ENCODE peak calls at places on chromosomes 6 and 20, in four cellular contexts. Q is H1, C is HepG2, T is K562. D is an unnamed sample.

GRCh38 chr6:35017461-35018183 is 123.5 kb downstream of the TCP11 start:
- DNase-seq in C (no peak), Q (no peak), T (no peak), D (no peak)

GRCh38 chr20:50713677-50714101 is 17.7 kb upstream of the PARD6B start:
- DNase-seq in T (no peak), C (no peak), Q (peak), D (no peak)

GRCh38 chr20:38969708-38970107 is 7.6 kb downstream of the DHX35 start:
- DNase-seq in C (peak), T (peak), Q (no peak), D (no peak)

GRCh38 chr6:166456360-166457156 is 73.8 kb upstream of the MPC1 start:
- DNase-seq in T (no peak), Q (no peak), C (no peak), D (no peak)

GRCh38 chr20:24321939-24322338 is 147.5 kb upstream of the SYNDIG1 start:
- DNase-seq in T (no peak), Q (no peak), C (no peak), D (no peak)

GRCh38 chr20:32396656-32397160 is 38.6 kb downstream of the ASXL1 start:
- DNase-seq in Q (no peak), T (no peak), C (no peak), D (no peak)

GRCh38 chr20:49561256-49561655 is 6.7 kb downstream of the PTGIS start:
- DNase-seq in Q (no peak), T (no peak), C (no peak), D (no peak)

GRCh38 chr6:116156405-116157326 is 30.7 kb upstream of the COL10A1 start:
- DNase-seq in Q (no peak), C (no peak), T (peak), D (no peak)

GRCh38 chr6:147970970-147971369 is 371.7 kb upstream of the SASH1 start:
- DNase-seq in T (no peak), C (peak), Q (no peak), D (no peak)

GRCh38 chr20:54132612-54133433 is 41.0 kb downstream of the CYP24A1 start:
- DNase-seq in C (peak), Q (no peak), T (no peak), D (no peak)

GRCh38 chr6:124066995-124067552 is 263.4 kb downstream of the NKAIN2 start:
- DNase-seq in Q (no peak), C (no peak), T (no peak), D (no peak)

GRCh38 chr6:166286831-166287271 is 21.3 kb downstream of the PRR18 start:
- DNase-seq in Q (no peak), T (no peak), C (no peak), D (no peak)

GRCh38 chr6:137749595-137750215 is 117.4 kb upstream of the TNFAIP3 start:
- DNase-seq in C (no peak), Q (no peak), T (no peak), D (no peak)

GRCh38 chr20:48956052-48956451 is 34.5 kb downstream of the ARFGEF2 start:
- DNase-seq in T (no peak), Q (no peak), C (no peak), D (no peak)

GRCh38 chr20:23832775-23833508 is 6.4 kb upstream of the CST2 start:
- DNase-seq in Q (no peak), T (no peak), C (no peak), D (no peak)

GRCh38 chr6:151389640-151390275 is 1.6 kb downstream of the ZBTB2 start:
- DNase-seq in Q (no peak), C (peak), T (peak), D (no peak)

GRCh38 chr6:91705646-91706045 is 1118.8 kb upstream of the MAP3K7 start:
- DNase-seq in Q (no peak), T (no peak), C (no peak), D (no peak)

GRCh38 chr6:167426620-167427019 is 101.7 kb downstream of the TTLL2 start:
- DNase-seq in C (no peak), Q (no peak), T (no peak), D (no peak)

GRCh38 chr6:159693894-159694545 is 979 bp upstream of the SOD2 start:
- DNase-seq in T (peak), C (peak), Q (no peak), D (no peak)
- TF ChIP-seq TAF1 in T (no peak), C (no peak), Q (no peak), D (no peak)

DNA sequence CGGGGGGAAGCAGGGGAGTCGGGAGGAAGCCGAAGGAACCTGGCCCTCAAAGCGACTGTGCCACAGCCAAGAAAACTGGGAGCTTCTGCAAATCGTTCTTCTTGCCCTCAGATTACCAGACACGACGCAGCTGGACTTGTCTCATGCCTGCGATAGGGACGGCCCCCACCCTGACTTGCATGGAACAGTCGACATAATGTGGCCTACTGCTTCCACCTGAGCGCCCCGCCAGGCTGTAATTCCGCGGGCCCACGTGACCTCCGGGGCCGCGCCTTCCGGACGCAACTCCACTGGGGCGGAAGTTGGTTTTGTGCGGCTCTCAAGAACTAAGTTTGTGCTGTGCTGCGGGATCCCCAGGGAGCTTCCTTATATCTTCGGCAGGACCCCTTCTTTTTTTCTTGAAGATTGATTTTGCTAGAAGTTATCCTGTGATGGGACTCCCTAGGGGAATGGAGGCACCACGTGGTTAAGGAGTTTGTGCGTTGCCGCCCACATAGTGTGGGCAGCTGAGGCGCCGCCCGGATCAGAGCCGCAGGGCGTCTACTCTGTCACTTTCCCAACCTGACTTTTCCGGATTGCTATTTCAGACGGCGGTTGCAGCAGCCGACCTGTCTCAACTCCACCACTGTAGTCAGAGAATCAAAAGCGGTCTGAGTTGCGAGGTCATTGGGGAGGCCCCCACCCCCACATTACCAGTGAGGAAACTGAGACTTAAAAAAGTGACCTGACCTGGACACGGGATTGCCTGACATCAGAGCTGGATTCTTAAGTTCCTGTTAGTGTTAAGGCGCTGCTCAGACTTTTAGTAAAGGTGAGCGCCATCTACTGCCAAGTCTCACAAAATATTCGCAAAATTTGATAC is 540 bp upstream of the CD164 start:
- DNase-seq in C (peak), Q (peak), T (peak), D (peak)
- TF ChIP-seq POLR2AphosphoS5 in C (peak), Q (peak), T (peak), D (peak)

DNA sequence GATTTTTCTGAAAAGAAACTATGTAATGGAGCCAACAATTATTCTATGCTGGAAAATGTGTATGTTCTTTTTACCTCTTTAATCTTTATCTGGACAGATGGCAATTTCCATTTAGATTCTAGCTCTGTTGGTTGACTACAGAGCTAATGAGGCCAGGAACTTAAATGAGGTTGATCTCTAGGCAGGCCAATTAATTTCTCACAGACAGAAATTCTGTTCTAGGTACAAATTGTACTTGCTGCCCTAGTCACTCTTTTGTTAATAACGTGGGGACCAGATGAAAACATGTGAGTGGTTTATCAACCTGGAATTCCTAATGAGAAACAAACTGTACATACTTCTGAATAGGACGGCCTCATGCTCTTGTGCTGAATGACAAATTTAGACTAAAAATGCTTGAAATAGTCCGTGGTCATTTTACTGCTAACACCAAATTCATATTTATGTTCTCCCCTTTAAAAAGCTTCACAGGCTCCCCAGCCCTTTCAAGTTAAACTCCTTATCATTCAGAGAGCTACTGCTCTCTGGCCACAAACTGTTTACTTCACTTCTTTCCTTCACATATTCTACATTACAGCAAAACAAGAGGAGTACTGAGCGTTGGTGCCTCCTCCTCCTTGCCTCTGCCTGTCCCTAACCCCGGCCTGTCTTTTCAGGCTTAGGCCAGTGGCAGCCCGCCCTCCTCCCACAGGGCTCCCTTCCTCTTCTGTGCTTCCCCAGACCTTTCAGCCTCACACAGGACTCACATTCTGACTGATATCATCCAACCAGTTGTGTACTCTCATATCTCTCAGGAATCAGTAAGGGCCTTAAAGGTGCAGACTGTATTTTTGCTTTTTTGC is 41.4 kb downstream of the DTNBP1 start:
- DNase-seq in C (no peak), T (peak), Q (no peak), D (peak)
- TF ChIP-seq POLR2A in C (no peak), T (peak), Q (no peak), D (peak)

GRCh38 chr6:38021029-38021428 is 201.5 kb downstream of the ZFAND3 start:
- DNase-seq in C (no peak), T (no peak), Q (no peak), D (no peak)
- TF ChIP-seq TAF1 in C (no peak), T (no peak), Q (no peak), D (no peak)

GRCh38 chr6:112087136-112087908 is at the start of the genes FAM229B and TUBE1:
- DNase-seq in C (peak), T (peak), Q (peak), D (peak)
- TF ChIP-seq POLR2AphosphoS5 in C (peak), T (peak), Q (peak), D (no peak)